ENCODE peak calls at places on chromosomes 6 and 20, in four cellular contexts. K, F, M and D are unnamed samples.

GRCh38 chr6:2976571-2977085 is 5.3 kb upstream of the SERPINB6 start:
- DNase-seq in K (no peak), F (no peak), M (no peak), D (no peak)

GRCh38 chr6:150006961-150007464 is 18.3 kb downstream of the RAET1L start:
- DNase-seq in K (no peak), F (peak), M (no peak), D (peak)

GRCh38 chr6:43916924-43917877 is 147.2 kb downstream of the VEGFA start:
- DNase-seq in K (no peak), F (no peak), M (peak), D (no peak)

GRCh38 chr20:37901667-37902503 is 1.0 kb upstream of the VSTM2L start:
- DNase-seq in K (peak), F (peak), M (peak), D (peak)

GRCh38 chr6:144340541-144341371 is 55.6 kb downstream of the UTRN start:
- DNase-seq in K (no peak), F (no peak), M (peak), D (no peak)

GRCh38 chr6:159376443-159377182 is 207.4 kb downstream of the FNDC1 start:
- DNase-seq in K (no peak), F (no peak), M (no peak), D (no peak)

GRCh38 chr6:119446623-119447008 is 97.1 kb upstream of the MAN1A1 start:
- DNase-seq in K (no peak), F (peak), M (no peak), D (no peak)

GRCh38 chr6:66328181-66328580 is 621.2 kb upstream of the EYS start:
- DNase-seq in K (no peak), F (no peak), M (no peak), D (no peak)

GRCh38 chr20:58705525-58705924 is 12.9 kb downstream of the NPEPL1 start:
- DNase-seq in K (no peak), F (no peak), M (no peak), D (peak)

GRCh38 chr6:81241717-81242116 is 510.8 kb downstream of the TENT5A start:
- DNase-seq in K (peak), F (no peak), M (peak), D (peak)

GRCh38 chr6:42971746-42972327 is 7.1 kb downstream of the PEX6 start:
- DNase-seq in K (no peak), F (no peak), M (no peak), D (no peak)

GRCh38 chr6:52418606-52419005 is 1.5 kb upstream of the EFHC1 start:
- DNase-seq in K (no peak), F (no peak), M (no peak), D (no peak)

GRCh38 chr20:57656821-57657536 is 36.8 kb upstream of the ZBP1 start:
- DNase-seq in K (no peak), F (no peak), M (no peak), D (peak)

GRCh38 chr6:21083708-21084107 is 509.8 kb upstream of the SOX4 start:
- DNase-seq in K (no peak), F (no peak), M (no peak), D (no peak)

GRCh38 chr6:107819217-107819616 is 4.9 kb downstream of the SCML4 start:
- DNase-seq in K (no peak), F (no peak), M (no peak), D (no peak)

GRCh38 chr6:113511100-113511499 is 346.0 kb upstream of the MARCKS start:
- DNase-seq in K (no peak), F (no peak), M (no peak), D (no peak)

DNA sequence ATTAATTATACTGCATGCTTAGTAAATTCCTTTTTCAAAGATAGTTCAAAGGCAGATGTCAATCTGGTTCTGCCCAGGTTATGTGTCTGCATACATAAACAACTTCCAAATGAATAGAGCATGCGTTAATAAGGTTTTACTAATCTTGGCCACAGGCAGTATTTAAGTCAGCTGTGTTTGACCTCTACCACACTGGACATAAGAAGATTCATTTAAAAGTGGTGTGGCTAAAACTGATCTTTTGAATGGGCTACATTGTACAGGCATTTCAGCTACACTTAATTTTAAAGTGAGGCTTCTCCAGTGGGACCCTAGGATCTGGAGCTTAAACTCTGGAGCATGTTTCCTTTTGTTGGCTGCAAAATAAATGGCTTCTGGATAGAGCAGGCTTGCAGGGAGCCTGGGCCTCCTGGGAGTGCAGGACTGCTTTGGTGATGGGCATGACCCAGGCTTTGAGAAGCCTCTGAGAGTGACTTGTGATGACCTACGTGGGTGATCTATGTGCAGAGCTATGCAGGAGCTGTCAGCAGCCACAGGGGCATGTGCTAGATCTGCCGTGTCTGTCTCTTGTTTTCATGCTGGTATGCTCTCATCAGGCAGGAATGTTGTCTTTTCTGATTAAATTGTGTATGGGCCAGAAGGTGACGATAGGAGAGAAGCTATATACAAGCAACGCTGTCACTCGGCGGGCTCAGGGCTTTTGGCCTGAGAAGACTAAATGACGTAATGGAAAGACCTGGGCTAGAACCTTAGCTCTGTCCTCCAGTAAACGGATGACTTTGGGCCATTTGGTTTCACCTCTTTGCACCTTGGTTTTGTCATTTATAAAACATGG is 331.3 kb downstream of the QKI start:
- DNase-seq in K (no peak), F (peak), M (peak), D (no peak)
- TF ChIP-seq ELF1 in K (no peak), F (no peak), M (no peak), D (no peak)

GRCh38 chr6:57147955-57148858 is 23.9 kb upstream of the BAG2 start:
- DNase-seq in K (no peak), F (no peak), M (no peak), D (no peak)
- TF ChIP-seq ELF1 in K (no peak), F (no peak), M (no peak), D (no peak)

GRCh38 chr6:163789199-163789810 is 374.8 kb downstream of the QKI start:
- DNase-seq in K (no peak), F (no peak), M (no peak), D (no peak)

GRCh38 chr6:163797313-163797712 is 382.8 kb downstream of the QKI start:
- DNase-seq in K (no peak), F (no peak), M (no peak), D (no peak)

GRCh38 chr6:163790296-163790840 is 375.9 kb downstream of the QKI start:
- DNase-seq in K (no peak), F (no peak), M (no peak), D (no peak)

DNA sequence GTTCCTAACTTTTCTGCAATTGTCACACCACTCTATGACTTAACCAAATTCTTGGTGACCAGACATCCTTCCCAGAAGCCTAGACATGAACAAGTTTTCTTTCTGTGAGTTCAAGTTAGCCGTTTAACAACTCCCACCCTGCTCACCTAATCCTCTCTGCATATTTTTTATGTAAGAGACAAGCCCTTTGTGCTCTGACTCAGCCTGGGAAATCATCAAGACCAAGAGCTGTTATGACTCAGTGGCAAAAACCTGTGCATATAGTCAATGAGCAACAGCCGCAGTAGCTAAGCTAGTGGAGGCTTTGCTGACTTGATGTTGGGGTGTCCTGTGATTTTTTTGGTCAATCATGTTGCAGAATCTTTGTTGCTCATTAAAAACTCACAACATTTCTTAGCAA is 379.1 kb downstream of the QKI start:
- DNase-seq in K (peak), F (no peak), M (peak), D (no peak)
- TF ChIP-seq ELF1 in K (no peak), F (no peak), M (no peak), D (no peak)

DNA sequence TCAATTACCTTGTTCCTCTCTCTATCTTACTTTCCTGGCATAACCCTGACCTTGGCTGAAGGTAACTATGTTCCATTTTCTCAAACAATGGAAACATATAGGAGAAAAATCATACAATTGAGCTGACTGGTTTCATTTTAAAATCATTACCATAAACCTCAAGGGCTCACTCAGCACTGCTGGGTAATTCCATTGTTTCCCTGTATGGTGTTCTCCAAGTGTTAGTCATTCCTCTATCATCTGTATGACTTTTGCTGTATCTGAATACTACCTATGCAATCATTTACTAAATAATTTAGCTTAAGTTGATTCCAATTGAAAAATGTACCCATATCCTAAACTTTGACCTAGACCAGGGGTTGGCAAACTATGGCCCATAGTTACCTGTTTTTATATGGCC is 8.2 kb upstream of the CCDC170 start:
- DNase-seq in K (no peak), F (no peak), M (no peak), D (no peak)
- TF ChIP-seq ELF1 in K (no peak), F (no peak), M (no peak), D (no peak)